ENCODE peak calls at places on chromosomes 11 and 22, in seven cellular contexts. One of them, this sample, is unnamed.

GRCh38 chr11:125777309-125777708 is 1.3 kb downstream of the PATE2 start:
- DNase-seq in IMR-90: peak
- DNase-seq in foreskin fibroblast: no peak
- DNase-seq in heart right ventricle: no peak
- DNase-seq in B cell: no peak
- DNase-seq in cardiac fibroblast: peak
- DNase-seq in psoas muscle: no peak
- DNase-seq in this sample: no peak

GRCh38 chr22:37607912-37608476 is 640 bp upstream of the GGA1 start:
- DNase-seq in cardiac fibroblast: no peak
- DNase-seq in IMR-90: no peak
- DNase-seq in psoas muscle: no peak
- DNase-seq in B cell: no peak
- DNase-seq in foreskin fibroblast: no peak
- DNase-seq in heart right ventricle: no peak
- DNase-seq in this sample: no peak

GRCh38 chr22:35191412-35191811 is 65.9 kb upstream of the HMGXB4 start:
- DNase-seq in psoas muscle: no peak
- DNase-seq in cardiac fibroblast: peak
- DNase-seq in foreskin fibroblast: peak
- DNase-seq in B cell: no peak
- DNase-seq in IMR-90: peak
- DNase-seq in heart right ventricle: no peak
- DNase-seq in this sample: peak

GRCh38 chr22:37797874-37798500 is 9.7 kb upstream of the GCAT start:
- DNase-seq in IMR-90: no peak
- DNase-seq in B cell: no peak
- DNase-seq in cardiac fibroblast: no peak
- DNase-seq in heart right ventricle: no peak
- DNase-seq in psoas muscle: no peak
- DNase-seq in foreskin fibroblast: no peak
- DNase-seq in this sample: no peak

GRCh38 chr22:48748860-48749554 is 1078.7 kb downstream of the BRD1 start:
- DNase-seq in IMR-90: no peak
- DNase-seq in foreskin fibroblast: no peak
- DNase-seq in cardiac fibroblast: no peak
- DNase-seq in psoas muscle: no peak
- DNase-seq in B cell: no peak
- DNase-seq in heart right ventricle: no peak
- DNase-seq in this sample: no peak

GRCh38 chr11:70568504-70569172 is 170.3 kb downstream of the CTTN start:
- DNase-seq in foreskin fibroblast: peak
- DNase-seq in cardiac fibroblast: peak
- DNase-seq in B cell: peak
- DNase-seq in IMR-90: peak
- DNase-seq in psoas muscle: peak
- DNase-seq in heart right ventricle: peak
- DNase-seq in this sample: peak

GRCh38 chr11:79088967-79089366 is 351.9 kb downstream of the TENM4 start:
- DNase-seq in heart right ventricle: no peak
- DNase-seq in cardiac fibroblast: no peak
- DNase-seq in psoas muscle: no peak
- DNase-seq in foreskin fibroblast: no peak
- DNase-seq in IMR-90: no peak
- DNase-seq in B cell: no peak
- DNase-seq in this sample: no peak

GRCh38 chr11:28461846-28462245 is 353.7 kb downstream of the METTL15 start:
- DNase-seq in B cell: no peak
- DNase-seq in IMR-90: peak
- DNase-seq in foreskin fibroblast: peak
- DNase-seq in heart right ventricle: no peak
- DNase-seq in psoas muscle: no peak
- DNase-seq in cardiac fibroblast: peak
- DNase-seq in this sample: peak

GRCh38 chr11:1854132-1854948 is 1.5 kb downstream of the LSP1 start:
- DNase-seq in heart right ventricle: no peak
- DNase-seq in foreskin fibroblast: no peak
- DNase-seq in IMR-90: no peak
- DNase-seq in cardiac fibroblast: no peak
- DNase-seq in psoas muscle: no peak
- DNase-seq in B cell: peak
- DNase-seq in this sample: no peak

GRCh38 chr11:128297111-128297651 is 290.2 kb downstream of the ETS1 start:
- DNase-seq in foreskin fibroblast: no peak
- DNase-seq in heart right ventricle: no peak
- DNase-seq in cardiac fibroblast: no peak
- DNase-seq in psoas muscle: no peak
- DNase-seq in B cell: no peak
- DNase-seq in IMR-90: peak
- DNase-seq in this sample: no peak

GRCh38 chr11:123381817-123382554 is 48.1 kb upstream of the GRAMD1B start:
- DNase-seq in cardiac fibroblast: no peak
- DNase-seq in B cell: no peak
- DNase-seq in heart right ventricle: no peak
- DNase-seq in foreskin fibroblast: no peak
- DNase-seq in psoas muscle: no peak
- DNase-seq in IMR-90: no peak
- DNase-seq in this sample: no peak

GRCh38 chr11:48006301-48006992 is 26.1 kb downstream of the PTPRJ start:
- DNase-seq in cardiac fibroblast: peak
- DNase-seq in B cell: no peak
- DNase-seq in psoas muscle: no peak
- DNase-seq in foreskin fibroblast: peak
- DNase-seq in heart right ventricle: no peak
- DNase-seq in IMR-90: peak
- DNase-seq in this sample: peak

GRCh38 chr11:69611548-69612526 is 29.1 kb upstream of the CCND1 start:
- DNase-seq in cardiac fibroblast: peak
- DNase-seq in psoas muscle: no peak
- DNase-seq in heart right ventricle: no peak
- DNase-seq in B cell: no peak
- DNase-seq in IMR-90: peak
- DNase-seq in foreskin fibroblast: no peak
- DNase-seq in this sample: no peak

GRCh38 chr11:131688056-131688693 is 317.8 kb downstream of the NTM start:
- DNase-seq in heart right ventricle: peak
- DNase-seq in foreskin fibroblast: peak
- DNase-seq in cardiac fibroblast: peak
- DNase-seq in psoas muscle: peak
- DNase-seq in IMR-90: peak
- DNase-seq in B cell: no peak
- DNase-seq in this sample: no peak

GRCh38 chr11:211295-211694 is 3.8 kb downstream of the RIC8A start:
- DNase-seq in cardiac fibroblast: no peak
- DNase-seq in foreskin fibroblast: no peak
- DNase-seq in IMR-90: no peak
- DNase-seq in psoas muscle: no peak
- DNase-seq in heart right ventricle: no peak
- DNase-seq in B cell: no peak
- DNase-seq in this sample: no peak

GRCh38 chr11:1390603-1391164 is 950 bp downstream of the BRSK2 start:
- DNase-seq in heart right ventricle: peak
- DNase-seq in IMR-90: peak
- DNase-seq in B cell: no peak
- DNase-seq in psoas muscle: peak
- DNase-seq in cardiac fibroblast: no peak
- DNase-seq in foreskin fibroblast: peak
- DNase-seq in this sample: no peak

GRCh38 chr11:102459393-102459792 is 6.8 kb upstream of the TMEM123 start:
- DNase-seq in heart right ventricle: no peak
- DNase-seq in foreskin fibroblast: no peak
- DNase-seq in psoas muscle: no peak
- DNase-seq in B cell: no peak
- DNase-seq in cardiac fibroblast: no peak
- DNase-seq in IMR-90: no peak
- DNase-seq in this sample: no peak

GRCh38 chr22:24728790-24729637 is 45.5 kb downstream of the PIWIL3 start:
- DNase-seq in IMR-90: peak
- DNase-seq in heart right ventricle: peak
- DNase-seq in cardiac fibroblast: peak
- DNase-seq in foreskin fibroblast: peak
- DNase-seq in B cell: no peak
- DNase-seq in psoas muscle: no peak
- DNase-seq in this sample: no peak

GRCh38 chr11:74006743-74007304 is 2.1 kb downstream of the UCP3 start:
- DNase-seq in heart right ventricle: no peak
- DNase-seq in psoas muscle: no peak
- DNase-seq in B cell: no peak
- DNase-seq in IMR-90: no peak
- DNase-seq in foreskin fibroblast: no peak
- DNase-seq in cardiac fibroblast: no peak
- DNase-seq in this sample: no peak

GRCh38 chr22:49658902-49659280 is 168.8 kb downstream of the BRD1 start:
- DNase-seq in foreskin fibroblast: no peak
- DNase-seq in IMR-90: no peak
- DNase-seq in heart right ventricle: no peak
- DNase-seq in psoas muscle: no peak
- DNase-seq in B cell: no peak
- DNase-seq in cardiac fibroblast: no peak
- DNase-seq in this sample: no peak

GRCh38 chr22:37063436-37064420 is 12.2 kb downstream of the KCTD17 start:
- DNase-seq in heart right ventricle: no peak
- DNase-seq in psoas muscle: no peak
- DNase-seq in cardiac fibroblast: no peak
- DNase-seq in foreskin fibroblast: no peak
- DNase-seq in IMR-90: no peak
- DNase-seq in B cell: no peak
- DNase-seq in this sample: no peak

GRCh38 chr22:36551096-36551495 is 22.1 kb upstream of the EIF3D start:
- DNase-seq in heart right ventricle: no peak
- DNase-seq in IMR-90: no peak
- DNase-seq in psoas muscle: no peak
- DNase-seq in foreskin fibroblast: no peak
- DNase-seq in cardiac fibroblast: no peak
- DNase-seq in B cell: no peak
- DNase-seq in this sample: no peak

GRCh38 chr11:112132737-112133136 is 31.2 kb downstream of the IL18 start:
- DNase-seq in heart right ventricle: no peak
- DNase-seq in psoas muscle: no peak
- DNase-seq in B cell: no peak
- DNase-seq in cardiac fibroblast: no peak
- DNase-seq in foreskin fibroblast: no peak
- DNase-seq in IMR-90: no peak
- DNase-seq in this sample: no peak

GRCh38 chr22:50606561-50607365 is 6.2 kb downstream of the MAPK8IP2 start:
- DNase-seq in IMR-90: no peak
- DNase-seq in heart right ventricle: no peak
- DNase-seq in foreskin fibroblast: no peak
- DNase-seq in cardiac fibroblast: no peak
- DNase-seq in B cell: peak
- DNase-seq in psoas muscle: no peak
- DNase-seq in this sample: no peak

GRCh38 chr11:61256710-61257482 is 15.9 kb downstream of the PGA5 start:
- DNase-seq in foreskin fibroblast: no peak
- DNase-seq in psoas muscle: no peak
- DNase-seq in B cell: no peak
- DNase-seq in heart right ventricle: no peak
- DNase-seq in cardiac fibroblast: no peak
- DNase-seq in IMR-90: no peak
- DNase-seq in this sample: no peak

GRCh38 chr11:61258546-61258945 is 17.6 kb downstream of the PGA5 start:
- DNase-seq in foreskin fibroblast: no peak
- DNase-seq in psoas muscle: no peak
- DNase-seq in heart right ventricle: no peak
- DNase-seq in B cell: no peak
- DNase-seq in cardiac fibroblast: no peak
- DNase-seq in IMR-90: no peak
- DNase-seq in this sample: no peak

GRCh38 chr11:61259363-61259762 is 18.4 kb downstream of the PGA5 start:
- DNase-seq in IMR-90: no peak
- DNase-seq in heart right ventricle: no peak
- DNase-seq in cardiac fibroblast: no peak
- DNase-seq in foreskin fibroblast: no peak
- DNase-seq in B cell: no peak
- DNase-seq in psoas muscle: no peak
- DNase-seq in this sample: no peak

DNA sequence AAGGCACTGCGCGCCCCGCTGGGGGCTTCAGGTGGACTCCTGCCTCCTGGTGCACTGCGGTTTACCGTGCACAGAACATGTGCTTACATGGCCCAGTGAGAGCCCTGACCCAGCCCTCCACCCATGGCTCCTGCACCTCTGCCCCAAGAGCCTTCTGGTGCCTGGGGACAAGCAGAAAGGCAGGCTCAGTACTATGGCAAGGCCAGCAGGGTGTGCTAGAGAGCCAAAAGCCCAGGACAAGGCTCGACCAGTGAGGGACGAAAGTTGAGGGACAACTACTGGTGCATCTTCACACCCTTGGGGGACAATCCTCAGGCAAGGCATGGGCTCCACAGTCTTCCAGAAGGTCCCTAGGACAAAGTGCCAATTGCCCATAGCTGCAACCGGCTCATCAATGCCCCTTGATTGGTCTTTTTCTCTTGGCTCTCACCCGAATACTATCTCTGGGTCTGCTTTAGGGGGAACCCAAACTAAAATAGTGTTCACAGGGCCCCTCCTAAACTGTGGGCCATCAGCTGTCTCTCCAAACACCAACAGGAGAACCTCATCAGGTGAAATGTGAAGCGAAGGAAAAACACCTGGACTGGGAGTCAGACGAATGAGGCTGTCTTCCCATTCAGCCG is 13.5 kb downstream of the PGA5 start:
- DNase-seq in heart right ventricle: peak
- DNase-seq in psoas muscle: peak
- DNase-seq in foreskin fibroblast: peak
- DNase-seq in cardiac fibroblast: peak
- DNase-seq in IMR-90: peak
- DNase-seq in B cell: peak
- DNase-seq in this sample: peak
- TF ChIP-seq CTCF in heart right ventricle: peak
- TF ChIP-seq CTCF in psoas muscle: peak
- TF ChIP-seq CTCF in foreskin fibroblast: peak
- TF ChIP-seq CTCF in cardiac fibroblast: peak
- TF ChIP-seq CTCF in IMR-90: peak
- TF ChIP-seq CTCF in B cell: peak
- TF ChIP-seq CTCF in this sample: peak

GRCh38 chr11:108220721-108221346 is 1.6 kb downstream of the NPAT start:
- DNase-seq in heart right ventricle: no peak
- DNase-seq in foreskin fibroblast: peak
- DNase-seq in IMR-90: no peak
- DNase-seq in cardiac fibroblast: peak
- DNase-seq in B cell: no peak
- DNase-seq in psoas muscle: no peak
- DNase-seq in this sample: peak
- TF ChIP-seq CTCF in heart right ventricle: no peak
- TF ChIP-seq CTCF in foreskin fibroblast: no peak
- TF ChIP-seq CTCF in IMR-90: peak
- TF ChIP-seq CTCF in cardiac fibroblast: no peak
- TF ChIP-seq CTCF in B cell: no peak
- TF ChIP-seq CTCF in psoas muscle: no peak
- TF ChIP-seq CTCF in this sample: no peak

GRCh38 chr11:44112083-44112865 is 16.8 kb downstream of the EXT2 start:
- DNase-seq in foreskin fibroblast: peak
- DNase-seq in IMR-90: peak
- DNase-seq in cardiac fibroblast: peak
- DNase-seq in heart right ventricle: peak
- DNase-seq in B cell: no peak
- DNase-seq in psoas muscle: peak
- DNase-seq in this sample: peak
- TF ChIP-seq CTCF in foreskin fibroblast: no peak
- TF ChIP-seq CTCF in IMR-90: no peak
- TF ChIP-seq CTCF in cardiac fibroblast: no peak
- TF ChIP-seq CTCF in heart right ventricle: no peak
- TF ChIP-seq CTCF in B cell: no peak
- TF ChIP-seq CTCF in psoas muscle: no peak
- TF ChIP-seq CTCF in this sample: no peak

GRCh38 chr11:91792779-91793262 is 431.8 kb upstream of the FAT3 start:
- DNase-seq in IMR-90: no peak
- DNase-seq in psoas muscle: no peak
- DNase-seq in cardiac fibroblast: no peak
- DNase-seq in B cell: no peak
- DNase-seq in foreskin fibroblast: no peak
- DNase-seq in heart right ventricle: no peak
- DNase-seq in this sample: no peak
- TF ChIP-seq CTCF in IMR-90: no peak
- TF ChIP-seq CTCF in psoas muscle: no peak
- TF ChIP-seq CTCF in cardiac fibroblast: no peak
- TF ChIP-seq CTCF in B cell: no peak
- TF ChIP-seq CTCF in foreskin fibroblast: no peak
- TF ChIP-seq CTCF in heart right ventricle: no peak
- TF ChIP-seq CTCF in this sample: no peak

This sample was measured in MCF 10A.